ENCODE peak calls at places on chromosomes 3 and 15, in seven cellular contexts. J is brain microvascular endothelial cell, U is foreskin fibroblast, Y is GM12865, C is B cell, R is GM20000, K is HFF-Myc. A is an unnamed sample.

GRCh38 chr3:133937756-133938601 is 42.3 kb upstream of the RAB6B start:
- DNase-seq in K (peak), J (no peak), U (peak), R (no peak), Y (no peak), C (no peak), A (no peak)

GRCh38 chr15:88711806-88712205 is 73.0 kb downstream of the ISG20 start:
- DNase-seq in R (no peak), C (no peak), K (no peak), Y (no peak), J (no peak), U (no peak), A (no peak)

GRCh38 chr3:10530241-10530640 is 24.9 kb upstream of the ATP2B2 start:
- DNase-seq in K (no peak), Y (no peak), C (no peak), U (no peak), R (no peak), J (no peak), A (no peak)

GRCh38 chr3:159977295-159977694 is 11.3 kb upstream of the IL12A start:
- DNase-seq in Y (no peak), K (no peak), C (no peak), U (no peak), R (no peak), J (no peak), A (no peak)

GRCh38 chr3:157129782-157130137 is 30.2 kb downstream of the CCNL1 start:
- DNase-seq in Y (no peak), J (no peak), U (no peak), R (no peak), K (no peak), C (no peak), A (no peak)

GRCh38 chr15:98658831-98659699 is 10.7 kb downstream of the IGF1R start:
- DNase-seq in K (no peak), C (peak), J (no peak), Y (peak), U (no peak), R (peak), A (peak)

GRCh38 chr15:43135351-43135750 is 2.0 kb downstream of the TMEM62 start:
- DNase-seq in C (no peak), U (no peak), R (no peak), J (no peak), Y (no peak), K (no peak), A (no peak)

GRCh38 chr3:8741581-8742355 is 8.2 kb downstream of the CAV3 start:
- DNase-seq in J (peak), Y (no peak), R (no peak), U (peak), K (peak), C (no peak), A (peak)

GRCh38 chr3:27827041-27827440 is 104.9 kb upstream of the EOMES start:
- DNase-seq in U (no peak), K (no peak), Y (no peak), R (no peak), J (no peak), C (no peak), A (no peak)

GRCh38 chr15:48859426-48859825 is 18.5 kb upstream of the EID1 start:
- DNase-seq in Y (no peak), K (no peak), R (no peak), C (no peak), U (no peak), J (no peak), A (no peak)

GRCh38 chr3:62574499-62574898 is 201.1 kb upstream of the FEZF2 start:
- DNase-seq in K (no peak), C (no peak), Y (no peak), R (no peak), U (no peak), J (no peak), A (no peak)

GRCh38 chr3:177144922-177145321 is 52.4 kb downstream of the TBL1XR1 start:
- DNase-seq in R (peak), C (peak), U (no peak), K (no peak), Y (peak), J (no peak), A (no peak)

GRCh38 chr3:38138347-38139190 is at the start of gene MYD88:
- DNase-seq in C (peak), Y (peak), K (no peak), J (peak), U (peak), R (peak), A (peak)

GRCh38 chr3:46966811-46967210 is 9.7 kb downstream of the CCDC12 start:
- DNase-seq in Y (peak), K (no peak), U (no peak), R (no peak), C (no peak), J (no peak), A (no peak)

GRCh38 chr15:39429898-39430357 is 151.0 kb upstream of the THBS1 start:
- DNase-seq in J (peak), U (peak), Y (peak), K (peak), C (no peak), R (peak), A (no peak)

GRCh38 chr15:32922541-32922940 is 204.7 kb downstream of the GREM1 start:
- DNase-seq in R (no peak), J (no peak), K (no peak), Y (no peak), U (no peak), C (no peak), A (no peak)

GRCh38 chr3:72818915-72819314 is 29.3 kb downstream of the SHQ1 start:
- DNase-seq in K (no peak), C (no peak), J (peak), Y (peak), R (no peak), U (peak), A (no peak)

GRCh38 chr3:138046955-138047354 is 37.0 kb downstream of the CLDN18 start:
- DNase-seq in J (no peak), K (no peak), C (no peak), Y (peak), R (no peak), U (no peak), A (no peak)

GRCh38 chr3:141690366-141691072 is 47.6 kb upstream of the RNF7 start:
- DNase-seq in K (no peak), Y (no peak), J (no peak), R (no peak), C (no peak), U (no peak), A (no peak)

GRCh38 chr3:87228316-87228715 is 1.2 kb downstream of the CHMP2B start:
- DNase-seq in J (no peak), K (no peak), U (no peak), Y (no peak), R (no peak), C (no peak), A (no peak)

GRCh38 chr15:38129531-38130199 is 123.0 kb upstream of the SPRED1 start:
- DNase-seq in C (peak), K (peak), R (peak), Y (peak), U (peak), J (peak), A (peak)

GRCh38 chr15:25807063-25807462 is 56.1 kb downstream of the ATP10A start:
- DNase-seq in R (no peak), U (no peak), Y (no peak), J (no peak), C (no peak), K (no peak), A (no peak)

GRCh38 chr3:148856404-148856803 is 8.7 kb upstream of the CPA3 start:
- DNase-seq in K (no peak), C (no peak), R (no peak), Y (no peak), U (no peak), J (no peak), A (no peak)

GRCh38 chr3:20700702-20701101 is 514.7 kb upstream of the SGO1 start:
- DNase-seq in K (no peak), C (no peak), R (no peak), J (no peak), Y (no peak), U (no peak), A (no peak)

GRCh38 chr3:193620055-193620454 is 27.0 kb downstream of the OPA1 start:
- DNase-seq in K (no peak), C (no peak), R (no peak), J (no peak), Y (peak), U (no peak), A (no peak)

GRCh38 chr15:98955331-98955730 is 52.3 kb downstream of the PGPEP1L start:
- DNase-seq in C (no peak), R (no peak), Y (no peak), U (no peak), K (no peak), J (no peak), A (peak)

GRCh38 chr15:33344530-33344929 is 33.8 kb downstream of the RYR3 start:
- DNase-seq in R (no peak), C (no peak), K (no peak), J (no peak), U (no peak), Y (no peak), A (no peak)

GRCh38 chr3:154779571-154779970 is 300.5 kb upstream of the MME start:
- DNase-seq in K (no peak), U (peak), Y (no peak), J (peak), C (no peak), R (no peak), A (no peak)

GRCh38 chr15:31528846-31529245 is 202.2 kb downstream of the KLF13 start:
- DNase-seq in J (no peak), Y (no peak), C (no peak), K (no peak), U (no peak), R (no peak), A (no peak)

GRCh38 chr3:22886394-22886793 is 316.7 kb upstream of the UBE2E2 start:
- DNase-seq in K (no peak), U (no peak), J (no peak), C (no peak), R (no peak), Y (no peak), A (no peak)

GRCh38 chr3:115072265-115073008 is 74.7 kb downstream of the ZBTB20 start:
- DNase-seq in Y (no peak), C (no peak), U (peak), R (no peak), K (no peak), J (no peak), A (no peak)

DNA sequence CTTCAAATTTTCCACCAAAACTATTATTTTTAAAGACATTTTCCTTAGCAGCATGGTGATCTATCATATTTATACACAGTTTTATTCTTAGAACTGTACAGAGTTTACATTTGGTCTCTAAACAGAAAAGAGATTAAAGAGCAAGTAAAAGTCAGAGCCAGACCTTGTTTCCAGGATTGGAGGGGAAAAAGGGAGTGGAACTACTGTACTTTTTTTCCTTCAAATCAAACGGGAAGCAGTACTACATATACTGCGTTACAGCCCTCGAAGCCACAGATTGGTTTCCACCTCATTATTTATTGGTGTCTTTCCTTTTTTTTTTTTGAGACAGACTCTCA is 6.6 kb downstream of the TJP1 start:
- DNase-seq in J (no peak), K (no peak), U (no peak), Y (no peak), R (no peak), C (no peak), A (no peak)
- TF ChIP-seq CTCF in J (no peak), K (no peak), U (no peak), Y (no peak), R (no peak), C (no peak), A (no peak)

DNA sequence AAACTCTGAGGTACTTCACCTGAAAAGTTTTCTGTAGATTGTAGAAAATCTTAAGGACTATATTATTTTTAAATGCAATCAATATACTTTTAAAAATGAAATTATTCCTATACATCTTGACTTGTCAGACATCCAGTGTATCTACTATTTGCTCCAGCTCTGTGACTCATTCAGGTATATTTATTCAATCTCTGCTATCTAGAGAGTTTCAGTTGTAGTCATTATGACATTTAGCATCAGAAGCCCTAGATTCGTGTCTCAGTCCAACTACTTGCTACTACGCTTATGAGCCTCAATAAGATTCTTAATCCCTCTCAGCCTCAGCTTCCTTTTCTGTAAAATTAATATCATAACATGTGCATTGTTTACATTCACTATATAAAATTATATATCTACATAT is 22.3 kb upstream of the EIF1B start:
- DNase-seq in C (no peak), R (no peak), U (no peak), K (no peak), J (no peak), Y (no peak), A (no peak)
- TF ChIP-seq CTCF in C (no peak), R (no peak), U (no peak), K (no peak), J (no peak), Y (no peak), A (no peak)

GRCh38 chr15:74504418-74504817 is 36.6 kb upstream of the ARID3B start:
- DNase-seq in K (no peak), R (no peak), J (no peak), Y (no peak), U (no peak), C (no peak), A (no peak)

GRCh38 chr15:74500401-74500800 is 39.4 kb upstream of the UBL7 start:
- DNase-seq in U (no peak), J (no peak), K (no peak), C (no peak), R (no peak), Y (no peak), A (no peak)

GRCh38 chr15:74505837-74506514 is 35.0 kb upstream of the ARID3B start:
- DNase-seq in C (no peak), J (no peak), Y (no peak), R (no peak), K (no peak), U (peak), A (no peak)

GRCh38 chr15:74499366-74499765 is 38.4 kb upstream of the UBL7 start:
- DNase-seq in J (peak), Y (no peak), U (no peak), C (no peak), R (no peak), K (no peak), A (no peak)

GRCh38 chr15:74502301-74502700 is 38.7 kb upstream of the ARID3B start:
- DNase-seq in Y (peak), J (no peak), K (no peak), R (no peak), U (no peak), C (no peak), A (no peak)
- TF ChIP-seq CTCF in Y (no peak), J (peak), K (no peak), R (no peak), U (no peak), C (no peak), A (no peak)

GRCh38 chr3:40109641-40110490 is 199.6 kb upstream of the EIF1B start:
- DNase-seq in C (no peak), R (no peak), K (no peak), U (peak), Y (no peak), J (no peak), A (no peak)
- TF ChIP-seq CTCF in C (no peak), R (no peak), K (peak), U (peak), Y (no peak), J (peak), A (no peak)

DNA sequence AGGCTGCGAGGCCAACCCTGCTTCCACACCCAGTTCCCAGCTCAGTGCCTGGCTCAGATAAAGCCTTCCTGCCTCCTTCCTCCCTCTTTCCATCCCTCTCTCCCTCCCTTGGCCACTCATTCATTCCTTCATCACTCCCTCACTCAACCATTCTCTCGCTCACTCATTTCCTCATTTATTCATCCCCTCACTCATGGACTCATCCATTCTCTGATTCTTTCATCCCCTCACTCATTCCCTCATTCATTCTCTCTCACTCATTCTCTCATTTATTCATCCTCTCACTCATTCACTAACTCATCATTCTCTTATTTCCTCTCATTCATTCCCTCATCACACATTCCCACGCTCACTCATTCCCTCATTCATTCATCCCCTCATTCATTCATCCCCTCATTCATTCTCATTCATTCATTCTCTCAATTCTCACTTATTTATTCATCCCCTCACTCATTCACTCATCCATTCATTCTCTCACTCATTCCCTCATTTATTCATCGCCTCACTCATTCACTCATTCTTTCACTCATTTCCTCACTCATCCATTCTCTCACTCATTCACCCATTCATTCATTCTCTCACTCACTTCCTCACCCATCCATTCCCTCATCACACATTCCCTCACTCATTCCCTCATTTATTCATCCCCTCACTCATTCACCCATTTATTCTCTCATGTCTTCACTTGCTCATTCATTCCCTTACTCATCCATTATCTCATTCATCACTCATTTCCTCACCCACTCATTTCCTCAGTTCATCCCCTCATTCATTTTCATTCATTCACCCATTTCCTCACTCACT is 13.2 kb downstream of the ABTB1 start:
- DNase-seq in R (no peak), K (no peak), Y (no peak), U (no peak), C (no peak), J (no peak), A (no peak)
- TF ChIP-seq CTCF in R (no peak), K (no peak), Y (no peak), U (no peak), C (no peak), J (no peak), A (no peak)

GRCh38 chr3:181704421-181705066 is 7.2 kb upstream of the SOX2 start:
- DNase-seq in R (no peak), Y (no peak), K (no peak), C (no peak), J (no peak), U (no peak), A (no peak)

GRCh38 chr3:181703701-181704420 is 7.9 kb upstream of the SOX2 start:
- DNase-seq in U (no peak), Y (no peak), C (no peak), K (no peak), R (no peak), J (no peak), A (no peak)

GRCh38 chr3:181709537-181710279 is 2.0 kb upstream of the SOX2 start:
- DNase-seq in J (peak), U (peak), R (peak), K (peak), C (peak), Y (peak), A (peak)

GRCh38 chr3:181707980-181708379 is 3.7 kb upstream of the SOX2 start:
- DNase-seq in K (no peak), J (no peak), C (no peak), U (no peak), R (no peak), Y (no peak), A (no peak)

GRCh38 chr3:181705081-181705480 is 6.6 kb upstream of the SOX2 start:
- DNase-seq in J (no peak), Y (no peak), U (no peak), K (no peak), R (no peak), C (no peak), A (no peak)
- TF ChIP-seq CTCF in J (no peak), Y (no peak), U (no peak), K (no peak), R (no peak), C (no peak), A (no peak)

GRCh38 chr3:123357275-123357674 is 91.6 kb downstream of the ADCY5 start:
- DNase-seq in K (no peak), R (no peak), J (no peak), Y (no peak), U (no peak), C (no peak), A (no peak)

GRCh38 chr3:123365450-123366143 is 83.3 kb downstream of the ADCY5 start:
- DNase-seq in R (no peak), K (no peak), Y (no peak), U (no peak), C (no peak), J (no peak), A (no peak)

GRCh38 chr3:123361019-123361418 is 87.9 kb downstream of the ADCY5 start:
- DNase-seq in U (no peak), J (no peak), K (no peak), Y (no peak), C (no peak), R (no peak), A (no peak)
- TF ChIP-seq CTCF in U (no peak), J (peak), K (peak), Y (no peak), C (no peak), R (no peak), A (no peak)

GRCh38 chr15:67521770-67522568 is 1.0 kb downstream of the C15orf61 start:
- DNase-seq in K (peak), Y (no peak), U (no peak), C (no peak), R (no peak), J (no peak), A (no peak)

GRCh38 chr15:67524235-67524634 is 3.3 kb downstream of the C15orf61 start:
- DNase-seq in K (no peak), C (no peak), J (no peak), R (no peak), U (no peak), Y (no peak), A (no peak)

GRCh38 chr15:67520276-67520975 is 505 bp upstream of the C15orf61 start:
- DNase-seq in U (no peak), Y (no peak), K (no peak), C (no peak), J (no peak), R (peak), A (no peak)

GRCh38 chr15:67523337-67523736 is 2.4 kb downstream of the C15orf61 start:
- DNase-seq in J (no peak), C (no peak), R (no peak), U (no peak), Y (no peak), K (no peak), A (no peak)

DNA sequence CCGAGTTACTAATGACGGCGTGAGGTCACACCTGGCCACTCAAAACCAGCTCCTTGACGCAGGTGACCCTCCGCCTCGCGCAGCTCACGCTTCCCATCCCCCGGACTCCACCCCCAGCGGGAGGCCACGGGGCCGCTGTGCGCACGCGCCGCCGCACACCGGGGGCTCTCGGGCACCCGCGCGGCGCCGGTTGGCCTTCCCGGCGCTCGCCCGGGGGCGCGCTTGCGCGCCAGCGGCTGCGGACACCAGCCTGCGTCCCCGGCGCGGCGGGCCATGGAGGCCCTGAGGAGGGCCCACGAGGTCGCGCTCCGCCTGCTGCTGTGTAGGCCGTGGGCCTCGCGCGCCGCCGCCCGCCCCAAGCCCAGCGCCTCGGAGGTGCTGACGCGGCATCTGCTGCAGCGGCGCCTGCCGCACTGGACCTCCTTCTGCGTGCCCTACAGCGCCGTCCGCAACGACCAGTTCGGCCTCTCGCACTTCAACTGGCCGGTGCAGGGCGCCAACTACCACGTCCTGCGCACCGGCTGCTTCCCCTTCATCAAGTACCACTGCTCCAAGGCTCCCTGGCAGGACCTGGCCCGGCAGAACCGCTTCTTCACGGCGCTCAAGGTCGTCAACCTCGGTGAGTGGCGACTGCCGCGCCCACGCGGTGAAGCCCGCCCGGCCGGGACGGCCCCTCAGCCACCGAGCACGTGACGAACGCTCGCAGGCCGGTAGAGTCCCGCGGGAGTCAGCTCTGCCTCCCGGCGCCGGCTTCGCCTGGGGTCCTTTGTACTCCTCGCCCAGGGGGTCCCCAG is at the start of gene C15orf61:
- DNase-seq in K (no peak), J (peak), R (peak), C (peak), Y (peak), U (peak), A (peak)
- TF ChIP-seq CTCF in K (no peak), J (peak), R (no peak), C (no peak), Y (no peak), U (no peak), A (no peak)

A was measured in ovary.